ENCODE peak calls at places on chromosomes 13 and 19, in four cellular contexts. Q, A, G and H are unnamed samples.

GRCh38 chr13:30002577-30002976 is 152.2 kb upstream of the UBL3 start:
- DNase-seq in Q (no peak), A (no peak), G (no peak), H (no peak)

GRCh38 chr19:50661675-50662441 is 12.6 kb downstream of the C19orf81 start:
- DNase-seq in Q (no peak), A (no peak), G (no peak), H (no peak)

GRCh38 chr13:42272115-42272756 is at the start of gene AKAP11:
- DNase-seq in Q (peak; percentile 50), A (peak; percentile 23), G (peak; percentile 52), H (no peak)

GRCh38 chr19:4278460-4278901 is 585 bp upstream of the SHD start:
- DNase-seq in Q (no peak), A (no peak), G (no peak), H (no peak)

GRCh38 chr19:55173717-55174409 is 6.2 kb downstream of the SYT5 start:
- DNase-seq in Q (peak; percentile 40), A (no peak), G (peak; percentile 40), H (peak; percentile 66)

GRCh38 chr13:19818223-19818842 is 35.6 kb upstream of the PSPC1 start:
- DNase-seq in Q (peak; percentile 11), A (no peak), G (peak; percentile 5), H (no peak)

GRCh38 chr19:39752795-39753194 is 15.0 kb upstream of the CLC start:
- DNase-seq in Q (no peak), A (no peak), G (no peak), H (no peak)

GRCh38 chr13:99614465-99614885 is 113.2 kb downstream of the TM9SF2 start:
- DNase-seq in Q (no peak), A (no peak), G (no peak), H (no peak)

GRCh38 chr19:2494084-2494446 is 18.1 kb downstream of the GADD45B start:
- DNase-seq in Q (no peak), A (no peak), G (peak; percentile 53), H (no peak)

GRCh38 chr13:37360556-37360955 is 238.0 kb downstream of the POSTN start:
- DNase-seq in Q (no peak), A (no peak), G (no peak), H (no peak)

GRCh38 chr13:67353891-67354459 is 123.8 kb upstream of the PCDH9 start:
- DNase-seq in Q (no peak), A (no peak), G (no peak), H (no peak)

GRCh38 chr19:15445227-15445605 is 4.5 kb downstream of the WIZ start:
- DNase-seq in Q (no peak), A (no peak), G (no peak), H (no peak)

GRCh38 chr19:55578031-55578760 is 2.5 kb downstream of the ZNF579 start:
- DNase-seq in Q (no peak), A (no peak), G (no peak), H (no peak)

GRCh38 chr13:106734185-106734584 is 166.2 kb upstream of the ARGLU1 start:
- DNase-seq in Q (no peak), A (no peak), G (no peak), H (no peak)

GRCh38 chr19:18717601-18718000 is 34.1 kb downstream of the CRTC1 start:
- DNase-seq in Q (no peak), A (no peak), G (no peak), H (no peak)

GRCh38 chr19:10977773-10978155 is 16.9 kb downstream of the SMARCA4 start:
- DNase-seq in Q (no peak), A (no peak), G (no peak), H (no peak)

GRCh38 chr13:23898101-23898500 is 799 bp upstream of the C1QTNF9B start:
- DNase-seq in Q (no peak), A (no peak), G (no peak), H (no peak)

GRCh38 chr13:35140321-35140720 is 198.3 kb downstream of the NBEA start:
- DNase-seq in Q (no peak), A (no peak), G (no peak), H (no peak)

GRCh38 chr19:13018037-13018914 is 23.0 kb downstream of the NFIX start:
- DNase-seq in Q (no peak), A (no peak), G (peak; percentile 47), H (peak; percentile 42)

GRCh38 chr19:29519146-29519545 is 6.6 kb upstream of the VSTM2B start:
- DNase-seq in Q (no peak), A (no peak), G (no peak), H (no peak)